ENCODE peak calls at places on chromosomes 11 and 22, in seven cellular contexts. E is PC-9; A is activated naive CD8-positive, alpha-beta T cell treated with anti-CD3 and anti-CD28 coated beads, Interleukin-2, amount 50 U/mL, for 24 hours; S is GM04504; X is midbrain; I is BJ; F is lung microvascular endothelial cell. W is an unnamed sample.

GRCh38 chr22:49297286-49297870 is 530.3 kb downstream of the BRD1 start:
- DNase-seq in E (no peak), A (no peak), S (no peak), X (no peak), I (no peak), F (no peak), W (no peak)

GRCh38 chr11:25650319-25650718 is 681.6 kb upstream of the ANO3 start:
- DNase-seq in E (no peak), A (no peak), S (no peak), X (no peak), I (no peak), F (no peak), W (no peak)

GRCh38 chr11:120335928-120336640 is at the start of gene ARHGEF12:
- DNase-seq in E (peak; percentile 85), A (peak; percentile 86), S (peak; percentile 94), X (peak; percentile 93), I (peak; percentile 66), F (peak; percentile 99), W (peak; percentile 96)

GRCh38 chr11:89489930-89490329 is 1.2 kb downstream of the NOX4 start:
- DNase-seq in E (no peak), A (no peak), S (no peak), X (no peak), I (no peak), F (peak; percentile 16), W (no peak)

GRCh38 chr22:33932997-33933396 is 12.7 kb upstream of the LARGE1 start:
- DNase-seq in E (peak; percentile 50), A (no peak), S (no peak), X (no peak), I (no peak), F (no peak), W (no peak)

GRCh38 chr11:45333506-45333971 is 47.4 kb upstream of the SYT13 start:
- DNase-seq in E (no peak), A (no peak), S (no peak), X (no peak), I (no peak), F (peak; percentile 69), W (no peak)

GRCh38 chr11:100861221-100861620 is 174.1 kb downstream of the ARHGAP42 start:
- DNase-seq in E (peak; percentile 97), A (no peak), S (no peak), X (no peak), I (no peak), F (no peak), W (no peak)

GRCh38 chr11:67379061-67380058 is 6.0 kb upstream of the CLCF1 start:
- DNase-seq in E (peak; percentile 79), A (no peak), S (no peak), X (no peak), I (no peak), F (no peak), W (peak; percentile 64)

GRCh38 chr11:70942593-70942992 is 309.8 kb downstream of the SHANK2 start:
- DNase-seq in E (no peak), A (peak; percentile 14), S (no peak), X (no peak), I (no peak), F (peak; percentile 18), W (no peak)

GRCh38 chr22:42910221-42910942 is 53.3 kb upstream of the ARFGAP3 start:
- DNase-seq in E (no peak), A (no peak), S (no peak), X (no peak), I (no peak), F (no peak), W (no peak)

GRCh38 chr11:45653277-45653676 is 12.1 kb downstream of the CHST1 start:
- DNase-seq in E (no peak), A (no peak), S (no peak), X (no peak), I (no peak), F (no peak), W (no peak)

GRCh38 chr22:27797793-27798525 is 3.6 kb downstream of the MN1 start:
- DNase-seq in E (no peak), A (no peak), S (no peak), X (peak; percentile 24), I (no peak), F (no peak), W (no peak)

GRCh38 chr22:44547371-44547770 is 49.3 kb upstream of the RTL6 start:
- DNase-seq in E (no peak), A (no peak), S (no peak), X (no peak), I (no peak), F (no peak), W (no peak)

GRCh38 chr11:8102296-8102915 is 21.4 kb downstream of the TUB start:
- DNase-seq in E (no peak), A (no peak), S (no peak), X (no peak), I (no peak), F (no peak), W (no peak)

GRCh38 chr11:533049-533585 is 2.3 kb downstream of the HRAS start:
- DNase-seq in E (no peak), A (no peak), S (no peak), X (no peak), I (no peak), F (no peak), W (peak; percentile 44)

GRCh38 chr11:114077482-114078305 is 18.2 kb downstream of the ZBTB16 start:
- DNase-seq in E (no peak), A (peak; percentile 27), S (no peak), X (no peak), I (no peak), F (no peak), W (peak; percentile 74)

GRCh38 chr11:47243454-47243853 is 5.2 kb downstream of the ACP2 start:
- DNase-seq in E (peak; percentile 83), A (no peak), S (no peak), X (no peak), I (no peak), F (no peak), W (no peak)

GRCh38 chr11:66906077-66906929 is 49.4 kb downstream of the LRFN4 start:
- DNase-seq in E (no peak), A (no peak), S (no peak), X (no peak), I (no peak), F (peak; percentile 6), W (no peak)

GRCh38 chr22:39216143-39216490 is 28.7 kb downstream of the PDGFB start:
- DNase-seq in E (no peak), A (no peak), S (no peak), X (no peak), I (no peak), F (no peak), W (peak; percentile 25)

GRCh38 chr11:68641880-68642279 is 42.5 kb upstream of the GAL start:
- DNase-seq in E (no peak), A (no peak), S (no peak), X (no peak), I (no peak), F (no peak), W (no peak)

GRCh38 chr11:134019500-134019899 is 49.4 kb upstream of the JAM3 start:
- DNase-seq in E (no peak), A (no peak), S (no peak), X (no peak), I (no peak), F (no peak), W (no peak)

GRCh38 chr11:95308512-95309035 is 77.6 kb upstream of the SESN3 start:
- DNase-seq in E (no peak), A (no peak), S (no peak), X (no peak), I (no peak), F (no peak), W (no peak)

GRCh38 chr11:83612891-83613766 is 327.0 kb upstream of the CCDC90B start:
- DNase-seq in E (peak; percentile 22), A (no peak), S (no peak), X (no peak), I (no peak), F (no peak), W (no peak)